ENCODE peak calls at places on chromosomes 7 and 10, in five cellular contexts. Y is Peyer's patch, N is right lobe of liver, V is K562, L is transverse colon. K is an unnamed sample.

GRCh38 chr10:120641695-120642094 is 184.7 kb downstream of the PLPP4 start:
- DNase-seq in Y (no peak), N (no peak), V (no peak), L (no peak), K (no peak)

GRCh38 chr7:32860096-32860495 is 31.5 kb downstream of the KBTBD2 start:
- DNase-seq in Y (no peak), N (no peak), V (no peak), L (no peak), K (no peak)

GRCh38 chr7:81725496-81726117 is 44.2 kb downstream of the HGF start:
- DNase-seq in Y (no peak), N (no peak), V (no peak), L (no peak), K (no peak)

GRCh38 chr10:30821269-30821993 is 191.9 kb upstream of the LYZL2 start:
- DNase-seq in Y (no peak), N (no peak), V (no peak), L (no peak), K (peak)

GRCh38 chr10:96056787-96057186 is 13.4 kb downstream of the CCNJ start:
- DNase-seq in Y (no peak), N (no peak), V (no peak), L (no peak), K (peak)

GRCh38 chr10:12978885-12979284 is 22.6 kb downstream of the CCDC3 start:
- DNase-seq in Y (no peak), N (no peak), V (no peak), L (no peak), K (no peak)

GRCh38 chr10:100625821-100626220 is 90.1 kb downstream of the HIF1AN start:
- DNase-seq in Y (no peak), N (no peak), V (no peak), L (no peak), K (no peak)

GRCh38 chr7:74572301-74573090 is 85.0 kb upstream of the GTF2I start:
- DNase-seq in Y (peak), N (no peak), V (peak), L (peak), K (no peak)

GRCh38 chr10:101829561-101830315 is 11.5 kb upstream of the OGA start:
- DNase-seq in Y (peak), N (peak), V (peak), L (peak), K (peak)

GRCh38 chr7:107836237-107837144 is 33.5 kb upstream of the SLC26A3 start:
- DNase-seq in Y (peak), N (no peak), V (peak), L (no peak), K (peak)

GRCh38 chr10:70445718-70446485 is 4.4 kb upstream of the NODAL start:
- DNase-seq in Y (no peak), N (no peak), V (no peak), L (no peak), K (no peak)

GRCh38 chr7:8881916-8882315 is 448.5 kb downstream of the NXPH1 start:
- DNase-seq in Y (no peak), N (no peak), V (no peak), L (no peak), K (no peak)

GRCh38 chr10:2925631-2926030 is 141.7 kb upstream of the PFKP start:
- DNase-seq in Y (peak), N (peak), V (no peak), L (peak), K (no peak)

GRCh38 chr10:44993922-44994751 is 6.6 kb upstream of the ZNF22 start:
- DNase-seq in Y (no peak), N (no peak), V (no peak), L (no peak), K (no peak)

GRCh38 chr10:87923233-87923632 is 59.8 kb downstream of the PTEN start:
- DNase-seq in Y (no peak), N (no peak), V (no peak), L (no peak), K (no peak)

GRCh38 chr10:87920538-87920937 is 57.1 kb downstream of the PTEN start:
- DNase-seq in Y (no peak), N (no peak), V (no peak), L (no peak), K (no peak)

GRCh38 chr10:87925570-87925969 is 62.1 kb downstream of the PTEN start:
- DNase-seq in Y (no peak), N (no peak), V (no peak), L (no peak), K (no peak)

GRCh38 chr10:87918254-87918859 is 54.9 kb downstream of the PTEN start:
- DNase-seq in Y (no peak), N (no peak), V (no peak), L (no peak), K (no peak)

DNA sequence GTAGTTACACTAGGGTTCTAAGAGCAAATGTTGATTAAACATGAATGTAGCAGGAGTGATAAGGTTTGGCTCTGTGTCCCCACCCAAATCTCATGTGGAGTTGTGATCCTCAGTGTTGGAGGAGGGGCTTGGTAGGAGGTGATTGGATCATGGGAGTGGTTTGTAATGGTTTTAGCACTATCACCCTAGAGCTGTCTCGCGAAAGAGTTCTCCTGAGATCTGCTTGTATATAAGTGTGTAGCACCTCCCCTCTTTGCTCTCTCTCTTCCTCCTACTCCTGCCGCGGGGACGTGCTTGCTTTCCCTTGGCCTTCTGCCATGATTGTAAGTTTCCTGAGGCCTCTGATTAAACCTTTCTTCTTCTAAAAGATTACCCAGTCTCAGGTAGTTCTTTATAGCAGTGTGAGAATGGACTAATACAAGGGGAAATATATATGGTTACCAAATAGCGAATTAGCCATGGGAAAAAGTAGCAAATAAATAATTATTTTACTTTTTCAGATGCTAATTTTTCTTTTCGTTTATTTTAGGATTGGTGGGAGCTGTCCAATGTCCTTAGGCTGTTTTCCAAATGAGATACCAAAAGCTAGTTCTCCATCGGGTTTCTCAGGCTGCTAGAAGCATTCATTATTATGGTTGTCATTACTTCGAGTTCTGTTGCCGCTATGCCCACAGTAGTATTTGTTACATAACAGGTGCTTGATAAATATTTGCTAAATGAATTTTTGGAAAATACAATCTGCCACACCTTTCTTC is 58.7 kb downstream of the PTEN start:
- DNase-seq in Y (no peak), N (no peak), V (no peak), L (no peak), K (peak)
- TF ChIP-seq POLR2A in Y (no peak), N (no peak), V (no peak), L (no peak), K (no peak)

GRCh38 chr7:2873686-2874551 is 29.8 kb upstream of the GNA12 start:
- DNase-seq in Y (no peak), N (no peak), V (peak), L (no peak), K (no peak)
- TF ChIP-seq POLR2A in Y (no peak), N (no peak), V (peak), L (no peak), K (peak)

GRCh38 chr10:14586901-14587300 is 187.8 kb downstream of the FAM107B start:
- DNase-seq in Y (peak), N (peak), V (no peak), L (peak), K (no peak)

GRCh38 chr10:14583967-14584366 is 190.7 kb downstream of the FAM107B start:
- DNase-seq in Y (no peak), N (no peak), V (no peak), L (no peak), K (no peak)

GRCh38 chr10:14585287-14586193 is 189.2 kb downstream of the FAM107B start:
- DNase-seq in Y (no peak), N (no peak), V (no peak), L (no peak), K (no peak)

GRCh38 chr10:14583252-14583651 is 191.4 kb downstream of the FAM107B start:
- DNase-seq in Y (peak), N (no peak), V (no peak), L (peak), K (no peak)

DNA sequence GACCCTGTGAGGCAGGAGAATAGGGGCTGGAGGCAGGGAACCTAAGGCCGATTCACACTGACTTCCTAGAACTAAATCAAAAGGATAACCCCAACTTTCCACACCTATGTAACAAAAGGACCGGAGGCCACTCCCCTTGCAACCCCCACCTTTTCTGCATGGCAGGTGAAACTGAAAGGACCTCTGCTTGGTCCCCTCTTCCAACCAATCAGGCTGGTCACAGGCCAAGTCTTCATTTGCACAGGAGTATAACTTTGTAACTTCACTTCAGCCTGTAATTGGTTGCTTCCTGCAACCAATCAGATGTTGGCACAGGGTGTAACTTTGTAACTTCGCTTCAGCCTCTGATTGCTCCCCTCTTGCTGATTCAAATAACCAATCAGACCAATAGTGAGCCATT is 190.1 kb downstream of the FAM107B start:
- DNase-seq in Y (no peak), N (no peak), V (no peak), L (no peak), K (no peak)
- TF ChIP-seq POLR2A in Y (no peak), N (no peak), V (no peak), L (no peak), K (no peak)

DNA sequence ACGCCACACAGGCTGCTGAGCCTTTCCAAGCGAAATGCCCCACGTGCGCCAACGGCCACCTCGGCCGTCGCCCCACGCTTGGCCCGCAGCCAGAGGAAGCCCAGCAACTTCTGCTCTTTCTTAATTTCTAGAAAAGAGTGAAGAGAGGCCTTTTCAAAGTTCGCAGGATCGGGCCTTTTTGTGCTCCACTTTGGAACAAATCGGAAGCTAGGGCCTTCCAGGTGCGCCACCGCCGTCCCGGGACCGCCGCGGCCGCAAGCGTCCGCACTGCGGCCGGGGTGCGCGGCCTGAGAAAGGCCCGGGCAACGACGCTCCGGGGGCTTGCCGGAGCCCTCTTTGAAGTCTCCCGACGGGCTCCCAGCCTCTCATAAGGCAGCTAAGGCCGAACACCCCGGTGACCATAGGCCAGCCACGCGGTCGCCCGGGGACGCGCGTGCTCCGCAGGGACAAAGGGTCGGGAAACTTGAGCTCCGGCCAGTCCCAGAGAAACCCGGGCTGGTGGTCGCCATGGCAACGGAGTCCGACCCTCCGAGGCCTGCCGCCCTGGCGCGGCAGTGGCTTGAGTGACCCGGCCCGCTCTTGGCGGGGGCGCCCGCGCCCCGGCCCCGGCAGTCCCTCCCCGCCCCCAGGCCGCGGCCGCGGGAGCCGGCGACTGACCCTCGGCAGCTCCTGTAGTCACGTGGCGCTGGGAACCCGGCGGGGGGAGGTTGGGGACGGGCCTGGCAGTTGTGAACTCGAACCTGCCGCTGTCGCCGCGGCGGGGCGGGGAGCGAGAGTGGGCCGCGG is at the start of gene REPIN1:
- DNase-seq in Y (peak), N (peak), V (peak), L (peak), K (peak)
- TF ChIP-seq POLR2A in Y (peak), N (peak), V (peak), L (peak), K (peak)

K was measured in erythroblast.